ENCODE peak calls at places on chromosomes 6 and 20, in nine cellular contexts. O, H, R, P, T, D, E, W and F are unnamed samples.

GRCh38 chr6:111260570-111261298 is 173.4 kb downstream of the SLC16A10 start:
- DNase-seq in O (no peak), H (no peak), R (peak), P (no peak), T (peak), D (no peak), E (no peak), W (no peak), F (no peak)

GRCh38 chr6:162882817-162883481 is 155.2 kb downstream of the PACRG start:
- DNase-seq in O (no peak), H (no peak), R (no peak), P (no peak), T (no peak), D (no peak), E (no peak), W (no peak), F (no peak)

GRCh38 chr6:151060096-151060741 is 179.5 kb upstream of the AKAP12 start:
- DNase-seq in O (no peak), H (no peak), R (peak), P (no peak), T (peak), D (no peak), E (no peak), W (peak), F (no peak)

GRCh38 chr6:89843070-89843469 is 13.4 kb downstream of the CASP8AP2 start:
- DNase-seq in O (no peak), H (no peak), R (peak), P (no peak), T (peak), D (no peak), E (no peak), W (no peak), F (no peak)

GRCh38 chr6:144767066-144767465 is 481.9 kb downstream of the UTRN start:
- DNase-seq in O (no peak), H (no peak), R (no peak), P (no peak), T (no peak), D (no peak), E (no peak), W (no peak), F (no peak)

GRCh38 chr6:6918216-6918983 is 189.4 kb upstream of the RREB1 start:
- DNase-seq in O (no peak), H (no peak), R (peak), P (no peak), T (peak), D (peak), E (no peak), W (peak), F (no peak)

GRCh38 chr6:34522740-34523139 is 33.4 kb downstream of the SPDEF start:
- DNase-seq in O (no peak), H (no peak), R (no peak), P (no peak), T (no peak), D (no peak), E (no peak), W (no peak), F (no peak)

GRCh38 chr6:155813548-155813947 is 357.9 kb upstream of the NOX3 start:
- DNase-seq in O (no peak), H (no peak), R (no peak), P (no peak), T (no peak), D (no peak), E (no peak), W (no peak), F (no peak)

GRCh38 chr20:36919715-36920333 is 31.7 kb downstream of the SAMHD1 start:
- DNase-seq in O (peak), H (peak), R (peak), P (peak), T (peak), D (no peak), E (peak), W (peak), F (peak)

GRCh38 chr20:53623454-53624206 is 30.0 kb upstream of the ZNF217 start:
- DNase-seq in O (peak), H (no peak), R (peak), P (peak), T (peak), D (no peak), E (no peak), W (peak), F (peak)

GRCh38 chr6:108260126-108260808 is 573 bp downstream of the SNX3 start:
- DNase-seq in O (peak), H (peak), R (peak), P (peak), T (peak), D (no peak), E (peak), W (peak), F (peak)

GRCh38 chr6:15754035-15754705 is 91.3 kb upstream of the DTNBP1 start:
- DNase-seq in O (no peak), H (no peak), R (peak), P (no peak), T (peak), D (no peak), E (no peak), W (peak), F (no peak)

GRCh38 chr20:17059465-17059864 is 167.4 kb upstream of the PCSK2 start:
- DNase-seq in O (no peak), H (peak), R (peak), P (no peak), T (peak), D (no peak), E (no peak), W (peak), F (no peak)

GRCh38 chr20:21183722-21184121 is 57.8 kb downstream of the KIZ start:
- DNase-seq in O (no peak), H (no peak), R (peak), P (no peak), T (peak), D (no peak), E (no peak), W (peak), F (no peak)

GRCh38 chr6:92777146-92777740 is 642.1 kb downstream of the EPHA7 start:
- DNase-seq in O (peak), H (peak), R (peak), P (peak), T (peak), D (no peak), E (no peak), W (peak), F (peak)

GRCh38 chr20:22288957-22289356 is 295.4 kb downstream of the FOXA2 start:
- DNase-seq in O (no peak), H (no peak), R (no peak), P (no peak), T (no peak), D (no peak), E (no peak), W (no peak), F (no peak)

GRCh38 chr6:39102024-39102820 is 12.8 kb downstream of the SAYSD1 start:
- DNase-seq in O (peak), H (peak), R (no peak), P (peak), T (no peak), D (no peak), E (no peak), W (peak), F (peak)

GRCh38 chr6:32947552-32948465 is 5.1 kb downstream of the HLA-DMA start:
- DNase-seq in O (peak), H (no peak), R (peak), P (peak), T (peak), D (no peak), E (no peak), W (peak), F (no peak)

GRCh38 chr20:59559024-59559817 is 45.1 kb upstream of the PHACTR3 start:
- DNase-seq in O (no peak), H (no peak), R (no peak), P (no peak), T (no peak), D (no peak), E (no peak), W (no peak), F (no peak)